ENCODE peak calls at places on chromosomes 6 and 20, in four cellular contexts. X is activated effector memory CD4-positive, alpha-beta T cell treated with Interleukin-2 at 50 U/mL for 16 hours; Y is activated naive CD4-positive, alpha-beta T cell; R is activated T-cell treated with anti-CD3 and anti-CD28 coated beads, Interleukin-2, amount 50 U/mL, for 48 hours. Q is an unnamed sample.

GRCh38 chr6:26575494-26575939 is 21.2 kb upstream of the ABT1 start:
- DNase-seq in X (no peak), Y (no peak), R (no peak), Q (no peak)

GRCh38 chr20:63454729-63455567 is 17.5 kb downstream of the KCNQ2 start:
- DNase-seq in X (no peak), Y (no peak), R (no peak), Q (no peak)

GRCh38 chr6:155510879-155511278 is 55.2 kb upstream of the NOX3 start:
- DNase-seq in X (no peak), Y (no peak), R (no peak), Q (no peak)

GRCh38 chr20:19233025-19233794 is 20.8 kb downstream of the SLC24A3 start:
- DNase-seq in X (no peak), Y (no peak), R (no peak), Q (no peak)

GRCh38 chr6:11279213-11279780 is 46.8 kb upstream of the NEDD9 start:
- DNase-seq in X (no peak), Y (no peak), R (no peak), Q (no peak)

GRCh38 chr6:35599761-35600658 is 87.3 kb upstream of the TULP1 start:
- DNase-seq in X (no peak), Y (no peak), R (no peak), Q (no peak)

GRCh38 chr6:159606786-159607185 is 86.3 kb downstream of the SOD2 start:
- DNase-seq in X (no peak), Y (no peak), R (no peak), Q (no peak)

GRCh38 chr20:62925420-62926228 is 681 bp downstream of the DIDO1 start:
- DNase-seq in X (peak), Y (no peak), R (peak), Q (peak)

GRCh38 chr20:62653951-62654685 is 11.8 kb downstream of the SLCO4A1 start:
- DNase-seq in X (no peak), Y (no peak), R (no peak), Q (no peak)

GRCh38 chr20:57847104-57847503 is 137.3 kb upstream of the PMEPA1 start:
- DNase-seq in X (no peak), Y (no peak), R (no peak), Q (no peak)

GRCh38 chr6:135053433-135053832 is 1.2 kb downstream of the HBS1L start:
- DNase-seq in X (no peak), Y (no peak), R (no peak), Q (no peak)

GRCh38 chr6:4853782-4854511 is 77.7 kb downstream of the CDYL start:
- DNase-seq in X (no peak), Y (no peak), R (peak), Q (no peak)

GRCh38 chr20:35604444-35604750 is 11.2 kb upstream of the SPAG4 start:
- DNase-seq in X (no peak), Y (no peak), R (no peak), Q (no peak)

GRCh38 chr6:33297956-33298772 is 578 bp downstream of the RGL2 start:
- DNase-seq in X (peak), Y (no peak), R (peak), Q (peak)

GRCh38 chr6:71531841-71532240 is 243.2 kb downstream of the OGFRL1 start:
- DNase-seq in X (no peak), Y (no peak), R (no peak), Q (no peak)

GRCh38 chr6:25193865-25194679 is 85.1 kb upstream of the CARMIL1 start:
- DNase-seq in X (no peak), Y (no peak), R (no peak), Q (no peak)

GRCh38 chr6:125310994-125311649 is 9.4 kb upstream of the HDDC2 start:
- DNase-seq in X (no peak), Y (no peak), R (no peak), Q (no peak)